ENCODE peak calls at places on chromosomes 12 and 14, in five cellular contexts. K, E, C, T and G are unnamed samples.

GRCh38 chr12:75270157-75270556 is 60.0 kb downstream of the CAPS2 start:
- DNase-seq in K (no peak), E (no peak), C (no peak), T (no peak), G (no peak)

GRCh38 chr12:12126551-12126950 is 55.8 kb downstream of the BCL2L14 start:
- DNase-seq in K (no peak), E (no peak), C (no peak), T (no peak), G (no peak)

GRCh38 chr12:51827925-51828818 is 20.3 kb downstream of the FIGNL2 start:
- DNase-seq in K (no peak), E (peak), C (peak), T (peak), G (no peak)

GRCh38 chr12:47302111-47302597 is 222.4 kb upstream of the AMIGO2 start:
- DNase-seq in K (no peak), E (peak), C (no peak), T (no peak), G (no peak)

GRCh38 chr12:41983394-41983793 is 161.3 kb downstream of the GXYLT1 start:
- DNase-seq in K (no peak), E (no peak), C (no peak), T (no peak), G (no peak)

GRCh38 chr12:90327783-90328743 is 619.4 kb upstream of the ATP2B1 start:
- DNase-seq in K (no peak), E (no peak), C (no peak), T (no peak), G (no peak)

GRCh38 chr14:28656704-28657255 is 109.8 kb upstream of the FOXG1 start:
- DNase-seq in K (no peak), E (no peak), C (no peak), T (no peak), G (no peak)

GRCh38 chr12:90174198-90174510 is 465.5 kb upstream of the ATP2B1 start:
- DNase-seq in K (no peak), E (peak), C (peak), T (no peak), G (no peak)

GRCh38 chr12:12212769-12213168 is 54.1 kb downstream of the LRP6 start:
- DNase-seq in K (no peak), E (no peak), C (no peak), T (no peak), G (no peak)

GRCh38 chr12:54383041-54383609 is 1.4 kb downstream of the ZNF385A start:
- DNase-seq in K (peak), E (no peak), C (peak), T (no peak), G (no peak)

GRCh38 chr14:73188501-73188903 is 48.8 kb upstream of the PAPLN start:
- DNase-seq in K (no peak), E (no peak), C (peak), T (no peak), G (no peak)

GRCh38 chr12:66741919-66742318 is 63.0 kb upstream of the GRIP1 start:
- DNase-seq in K (no peak), E (no peak), C (no peak), T (no peak), G (no peak)

GRCh38 chr14:99320105-99320572 is 48.1 kb upstream of the BCL11B start:
- DNase-seq in K (peak), E (peak), C (peak), T (no peak), G (peak)

GRCh38 chr12:89783321-89784060 is 74.9 kb upstream of the ATP2B1 start:
- DNase-seq in K (peak), E (peak), C (peak), T (no peak), G (no peak)

GRCh38 chr12:72139411-72139810 is 132.8 kb upstream of the TRHDE start:
- DNase-seq in K (no peak), E (no peak), C (no peak), T (no peak), G (no peak)

GRCh38 chr14:41532255-41532654 is 74.4 kb upstream of the LRFN5 start:
- DNase-seq in K (no peak), E (no peak), C (no peak), T (no peak), G (no peak)

GRCh38 chr12:22615963-22616501 is 8.9 kb upstream of the ETNK1 start:
- DNase-seq in K (no peak), E (no peak), C (no peak), T (no peak), G (no peak)

GRCh38 chr12:6927379-6927991 is at the start of gene ATN1:
- DNase-seq in K (peak), E (no peak), C (peak), T (peak), G (peak)

GRCh38 chr12:45065125-45065626 is 14.3 kb upstream of the DBX2 start:
- DNase-seq in K (no peak), E (no peak), C (no peak), T (no peak), G (no peak)

GRCh38 chr14:55207832-55208231 is 16.4 kb upstream of the DLGAP5 start:
- DNase-seq in K (no peak), E (no peak), C (no peak), T (no peak), G (no peak)

GRCh38 chr14:89767861-89768268 is 186.7 kb downstream of the EFCAB11 start:
- DNase-seq in K (no peak), E (peak), C (peak), T (no peak), G (peak)

GRCh38 chr12:4586500-4586899 is 24.5 kb downstream of the DYRK4 start:
- DNase-seq in K (no peak), E (no peak), C (no peak), T (no peak), G (no peak)

GRCh38 chr14:76352639-76353281 is 23.2 kb upstream of the ESRRB start:
- DNase-seq in K (peak), E (peak), C (peak), T (no peak), G (peak)

GRCh38 chr14:89576960-89577359 is 159.9 kb upstream of the FOXN3 start:
- DNase-seq in K (no peak), E (no peak), C (no peak), T (no peak), G (peak)

GRCh38 chr12:124804011-124804621 is 59.5 kb downstream of the SCARB1 start:
- DNase-seq in K (no peak), E (no peak), C (peak), T (peak), G (peak)

GRCh38 chr12:46711756-46712155 is 114.0 kb downstream of the SLC38A4 start:
- DNase-seq in K (no peak), E (no peak), C (peak), T (no peak), G (no peak)

GRCh38 chr12:42144424-42145196 is at the start of gene GXYLT1:
- DNase-seq in K (peak), E (peak), C (peak), T (peak), G (peak)

GRCh38 chr12:55974308-55974724 is 438 bp downstream of the RAB5B start:
- DNase-seq in K (peak), E (peak), C (peak), T (peak), G (no peak)

GRCh38 chr12:122793685-122794106 is 19.3 kb downstream of the CCDC62 start:
- DNase-seq in K (no peak), E (peak), C (peak), T (no peak), G (peak)

GRCh38 chr12:90216815-90217214 is 508.2 kb upstream of the ATP2B1 start:
- DNase-seq in K (no peak), E (peak), C (peak), T (no peak), G (no peak)

GRCh38 chr12:1779783-1780182 is 40.6 kb upstream of the LRTM2 start:
- DNase-seq in K (no peak), E (no peak), C (peak), T (no peak), G (no peak)

GRCh38 chr12:6846316-6846869 is 4.7 kb downstream of the CDCA3 start:
- DNase-seq in K (no peak), E (no peak), C (no peak), T (no peak), G (no peak)

GRCh38 chr12:73632191-73632590 is 905.4 kb upstream of the ATXN7L3B start:
- DNase-seq in K (no peak), E (no peak), C (no peak), T (no peak), G (no peak)

GRCh38 chr12:73632661-73633060 is 905.0 kb upstream of the ATXN7L3B start:
- DNase-seq in K (no peak), E (no peak), C (no peak), T (no peak), G (no peak)

GRCh38 chr12:73625226-73625625 is 912.4 kb upstream of the ATXN7L3B start:
- DNase-seq in K (no peak), E (no peak), C (no peak), T (no peak), G (no peak)

GRCh38 chr12:73629171-73629570 is 908.5 kb upstream of the ATXN7L3B start:
- DNase-seq in K (no peak), E (no peak), C (no peak), T (no peak), G (no peak)

DNA sequence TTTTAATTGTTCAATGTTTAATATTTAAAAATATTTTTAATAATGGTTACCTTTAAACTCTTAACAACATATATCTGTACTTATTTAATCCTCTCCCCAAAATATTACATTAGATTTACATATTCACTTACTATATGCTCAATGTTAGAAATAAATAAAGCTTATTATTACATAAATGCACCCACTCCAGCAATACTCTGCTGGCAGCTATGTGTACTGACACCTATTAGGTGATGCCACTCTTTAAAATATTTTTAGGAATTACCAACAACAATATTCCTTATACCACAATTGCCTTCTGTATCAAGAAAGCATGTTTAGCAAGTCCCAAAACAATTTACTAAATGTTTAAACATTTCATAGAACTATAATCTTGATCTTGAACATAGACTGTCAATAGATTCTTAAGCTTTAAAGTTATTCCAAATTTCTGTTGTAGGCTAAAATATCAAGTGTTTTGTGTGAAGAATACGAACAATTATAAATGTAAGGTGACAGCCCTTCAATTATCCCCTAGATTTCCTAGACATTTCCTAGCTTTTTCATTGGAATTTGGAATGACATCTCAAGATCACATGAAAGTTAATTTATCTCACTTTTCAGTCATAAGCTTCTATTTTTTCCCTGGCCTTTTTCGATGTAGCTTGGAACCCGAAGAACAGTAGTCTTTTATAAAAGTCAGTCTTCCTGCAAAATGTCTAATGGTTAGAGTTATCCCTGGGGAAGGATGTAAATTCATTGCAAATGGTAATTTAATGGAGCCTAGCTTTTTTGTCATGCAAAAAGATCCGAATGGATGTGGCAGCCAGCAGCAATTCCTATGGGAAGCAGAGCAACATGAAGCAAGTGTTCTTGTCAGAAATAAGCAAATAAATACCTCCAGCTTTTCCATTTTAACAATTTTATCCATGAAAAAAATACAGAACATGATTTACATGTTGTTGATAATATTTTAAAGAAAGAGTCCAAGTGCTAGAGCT is 907.5 kb upstream of the ATXN7L3B start:
- DNase-seq in K (no peak), E (no peak), C (no peak), T (no peak), G (no peak)
- TF ChIP-seq CTCF in K (no peak), E (no peak), C (no peak), T (no peak), G (peak)

GRCh38 chr12:95788637-95789036 is 1.9 kb downstream of the NTN4 start:
- DNase-seq in K (no peak), E (no peak), C (peak), T (no peak), G (no peak)
- H3K4me3 ChIP-seq in K (peak), E (no peak), C (no peak), T (peak), G (no peak)

GRCh38 chr14:102086972-102087761 is at the start of gene HSP90AA1:
- DNase-seq in K (peak), E (peak), C (peak), T (peak), G (peak)
- TF ChIP-seq CTCF in K (no peak), E (no peak), C (no peak), T (peak), G (no peak)

GRCh38 chr12:78037707-78038106 is 207.0 kb downstream of the NAV3 start:
- DNase-seq in K (no peak), E (no peak), C (no peak), T (no peak), G (no peak)

GRCh38 chr12:78038986-78039385 is 208.3 kb downstream of the NAV3 start:
- DNase-seq in K (no peak), E (no peak), C (no peak), T (no peak), G (no peak)

GRCh38 chr12:78036889-78037288 is 206.2 kb downstream of the NAV3 start:
- DNase-seq in K (no peak), E (no peak), C (no peak), T (no peak), G (no peak)

GRCh38 chr12:78040111-78040510 is 209.4 kb downstream of the NAV3 start:
- DNase-seq in K (no peak), E (no peak), C (no peak), T (no peak), G (no peak)

GRCh38 chr12:78038541-78038940 is 207.8 kb downstream of the NAV3 start:
- DNase-seq in K (no peak), E (no peak), C (no peak), T (no peak), G (no peak)
- H3K4me3 ChIP-seq in K (no peak), E (no peak), C (no peak), T (peak), G (no peak)

DNA sequence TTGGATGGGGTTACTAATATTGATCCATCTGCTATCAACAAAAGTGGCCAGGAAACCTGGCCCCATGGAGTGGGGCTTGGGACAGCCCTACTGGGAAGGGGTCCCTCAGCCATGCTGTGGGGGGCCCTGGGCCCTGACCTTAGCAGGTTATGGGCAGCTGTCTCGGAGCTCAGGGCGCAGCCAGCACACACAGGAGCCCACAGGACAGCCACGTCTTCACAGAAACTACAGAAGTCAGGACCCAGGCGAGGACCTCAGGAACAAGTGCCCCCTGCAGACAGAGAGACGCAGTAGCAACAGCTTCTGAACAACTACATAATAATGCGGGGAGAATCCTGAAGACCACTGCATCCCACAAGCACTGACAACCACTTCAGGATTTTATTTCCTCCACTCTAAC is 11.9 kb upstream of the FKBP11 start:
- DNase-seq in K (no peak), E (no peak), C (peak), T (peak), G (peak)
- TF ChIP-seq CTCF in K (no peak), E (no peak), C (peak), T (no peak), G (peak)

DNA sequence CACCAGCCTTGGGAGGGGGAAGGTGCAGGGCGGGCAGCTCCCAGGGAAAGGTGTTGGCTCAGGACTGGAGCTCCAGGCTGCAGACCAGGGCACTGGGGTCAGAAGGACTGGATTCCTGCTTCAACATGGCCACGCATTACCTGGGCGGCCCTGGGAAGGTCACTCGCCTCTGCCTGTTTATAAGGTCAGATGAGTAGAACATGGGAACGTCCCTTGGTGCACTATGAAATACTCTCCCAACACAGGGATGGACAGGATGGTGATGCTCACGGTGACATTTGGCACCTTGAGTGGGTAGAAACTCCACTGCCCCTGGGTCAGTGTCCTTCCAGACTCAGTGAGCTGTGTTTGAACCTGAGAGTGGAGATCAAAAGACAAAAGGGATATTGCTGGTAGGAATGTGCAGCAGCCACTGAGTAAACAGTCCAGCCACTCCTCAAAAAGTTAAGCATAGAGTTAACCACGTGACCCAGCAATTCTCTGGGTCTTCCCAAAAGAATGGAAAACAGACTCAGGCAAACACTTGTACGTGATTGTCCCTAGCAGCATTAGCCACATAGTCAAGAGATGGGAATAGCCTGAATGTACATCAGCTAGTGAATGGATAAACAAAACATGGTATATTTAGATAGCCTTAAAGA is 9.1 kb upstream of the BDKRB2 start:
- DNase-seq in K (no peak), E (no peak), C (no peak), T (no peak), G (no peak)
- H3K4me3 ChIP-seq in K (no peak), E (no peak), C (no peak), T (no peak), G (no peak)

GRCh38 chr14:74531011-74531410 is 37.4 kb downstream of the ISCA2 start:
- DNase-seq in K (no peak), E (no peak), C (no peak), T (no peak), G (no peak)

GRCh38 chr14:74532246-74532645 is 38.7 kb downstream of the ISCA2 start:
- DNase-seq in K (no peak), E (no peak), C (no peak), T (no peak), G (no peak)

GRCh38 chr14:74528406-74528805 is 34.8 kb downstream of the ISCA2 start:
- DNase-seq in K (no peak), E (no peak), C (no peak), T (no peak), G (no peak)

GRCh38 chr14:74528886-74529285 is 35.3 kb downstream of the ISCA2 start:
- DNase-seq in K (no peak), E (no peak), C (no peak), T (no peak), G (no peak)

GRCh38 chr14:74531467-74531866 is 37.9 kb downstream of the ISCA2 start:
- DNase-seq in K (peak), E (peak), C (peak), T (peak), G (peak)
- TF ChIP-seq CTCF in K (no peak), E (no peak), C (peak), T (no peak), G (peak)

DNA sequence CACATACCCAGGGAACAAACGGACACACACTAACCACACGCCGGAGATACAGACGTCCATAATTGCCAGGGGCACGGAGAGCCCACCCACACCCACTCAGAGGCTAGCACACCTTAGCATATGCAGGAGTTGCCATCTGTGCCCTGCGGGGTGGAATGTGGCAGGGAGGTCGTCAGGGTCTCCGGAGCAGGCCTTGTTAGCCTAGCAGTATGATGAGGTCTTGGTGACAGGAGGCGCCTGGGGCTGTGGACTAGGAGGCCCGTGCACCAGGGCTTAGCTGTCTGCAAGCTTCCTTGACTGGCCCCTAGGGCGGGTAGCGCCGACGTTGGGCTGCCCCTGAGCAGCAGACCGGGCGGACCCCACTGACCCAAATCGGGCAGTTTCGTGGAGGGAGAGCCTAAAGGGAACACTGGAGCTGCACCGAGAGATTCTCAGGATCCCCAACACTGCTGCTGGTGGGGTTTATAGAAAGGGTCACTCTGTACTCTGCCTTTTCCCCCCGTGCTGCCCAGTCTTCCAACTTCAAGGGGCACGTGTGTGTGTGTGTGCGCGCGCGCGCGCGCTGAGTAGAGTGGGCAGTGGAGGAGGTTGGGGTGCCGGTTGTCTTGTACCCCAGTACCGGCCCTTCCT is 9.9 kb downstream of the STAC3 start:
- DNase-seq in K (no peak), E (no peak), C (no peak), T (no peak), G (peak)
- H3K4me3 ChIP-seq in K (peak), E (no peak), C (peak), T (peak), G (no peak)